ENCODE peak calls at places on chromosomes 3 and 15, in seven cellular contexts. One of them, this sample, is unnamed.

GRCh38 chr3:141366285-141367037 is 1.8 kb upstream of the ZBTB38 start:
- DNase-seq in HFFc6: peak
- DNase-seq in fibroblast of the aortic adventitia: peak
- DNase-seq in cardiac muscle cell: peak
- DNase-seq in transverse colon: peak
- DNase-seq in MCF 10A: peak
- DNase-seq in cardiac fibroblast: peak
- DNase-seq in this sample: no peak

GRCh38 chr3:39644176-39644575 is 165.2 kb upstream of the MYRIP start:
- DNase-seq in MCF 10A: peak
- DNase-seq in HFFc6: peak
- DNase-seq in cardiac fibroblast: peak
- DNase-seq in fibroblast of the aortic adventitia: peak
- DNase-seq in transverse colon: no peak
- DNase-seq in cardiac muscle cell: no peak
- DNase-seq in this sample: no peak

GRCh38 chr3:1183320-1184048 is 90.7 kb downstream of the CNTN6 start:
- DNase-seq in cardiac muscle cell: no peak
- DNase-seq in cardiac fibroblast: peak
- DNase-seq in MCF 10A: peak
- DNase-seq in HFFc6: no peak
- DNase-seq in transverse colon: no peak
- DNase-seq in fibroblast of the aortic adventitia: peak
- DNase-seq in this sample: no peak

GRCh38 chr3:32612551-32612950 is 41.9 kb upstream of the DYNC1LI1 start:
- DNase-seq in cardiac fibroblast: no peak
- DNase-seq in cardiac muscle cell: no peak
- DNase-seq in transverse colon: no peak
- DNase-seq in MCF 10A: no peak
- DNase-seq in fibroblast of the aortic adventitia: no peak
- DNase-seq in HFFc6: no peak
- DNase-seq in this sample: no peak

GRCh38 chr3:74442683-74443082 is 171.8 kb downstream of the CNTN3 start:
- DNase-seq in fibroblast of the aortic adventitia: no peak
- DNase-seq in MCF 10A: no peak
- DNase-seq in cardiac muscle cell: no peak
- DNase-seq in HFFc6: no peak
- DNase-seq in transverse colon: no peak
- DNase-seq in cardiac fibroblast: no peak
- DNase-seq in this sample: no peak

GRCh38 chr15:67035886-67036285 is 29.5 kb upstream of the SMAD3 start:
- DNase-seq in HFFc6: no peak
- DNase-seq in fibroblast of the aortic adventitia: peak
- DNase-seq in cardiac fibroblast: no peak
- DNase-seq in cardiac muscle cell: no peak
- DNase-seq in MCF 10A: no peak
- DNase-seq in transverse colon: no peak
- DNase-seq in this sample: no peak

GRCh38 chr3:112372396-112372795 is 39.4 kb downstream of the CD200 start:
- DNase-seq in HFFc6: no peak
- DNase-seq in cardiac muscle cell: no peak
- DNase-seq in fibroblast of the aortic adventitia: peak
- DNase-seq in MCF 10A: peak
- DNase-seq in cardiac fibroblast: no peak
- DNase-seq in transverse colon: no peak
- DNase-seq in this sample: no peak

GRCh38 chr3:177468331-177468730 is 271.0 kb upstream of the TBL1XR1 start:
- DNase-seq in MCF 10A: peak
- DNase-seq in transverse colon: no peak
- DNase-seq in cardiac muscle cell: no peak
- DNase-seq in fibroblast of the aortic adventitia: peak
- DNase-seq in cardiac fibroblast: peak
- DNase-seq in HFFc6: peak
- DNase-seq in this sample: no peak

GRCh38 chr3:8486945-8487344 is 14.7 kb upstream of the LMCD1 start:
- DNase-seq in cardiac muscle cell: no peak
- DNase-seq in HFFc6: no peak
- DNase-seq in fibroblast of the aortic adventitia: no peak
- DNase-seq in cardiac fibroblast: no peak
- DNase-seq in transverse colon: no peak
- DNase-seq in MCF 10A: no peak
- DNase-seq in this sample: no peak

GRCh38 chr15:69031013-69032001 is 16.8 kb downstream of the NOX5 start:
- DNase-seq in HFFc6: no peak
- DNase-seq in MCF 10A: no peak
- DNase-seq in fibroblast of the aortic adventitia: no peak
- DNase-seq in transverse colon: peak
- DNase-seq in cardiac muscle cell: peak
- DNase-seq in cardiac fibroblast: peak
- DNase-seq in this sample: no peak

GRCh38 chr3:181326637-181327223 is 337.2 kb upstream of the DNAJC19 start:
- DNase-seq in MCF 10A: peak
- DNase-seq in HFFc6: no peak
- DNase-seq in transverse colon: no peak
- DNase-seq in fibroblast of the aortic adventitia: peak
- DNase-seq in cardiac fibroblast: peak
- DNase-seq in cardiac muscle cell: peak
- DNase-seq in this sample: no peak

GRCh38 chr3:174581551-174581950 is 277.6 kb upstream of the NAALADL2 start:
- DNase-seq in MCF 10A: no peak
- DNase-seq in fibroblast of the aortic adventitia: no peak
- DNase-seq in HFFc6: no peak
- DNase-seq in cardiac fibroblast: peak
- DNase-seq in transverse colon: no peak
- DNase-seq in cardiac muscle cell: no peak
- DNase-seq in this sample: no peak

GRCh38 chr3:188090626-188091309 is 63.2 kb upstream of the LPP start:
- DNase-seq in fibroblast of the aortic adventitia: no peak
- DNase-seq in cardiac muscle cell: no peak
- DNase-seq in transverse colon: no peak
- DNase-seq in cardiac fibroblast: no peak
- DNase-seq in HFFc6: no peak
- DNase-seq in MCF 10A: no peak
- DNase-seq in this sample: no peak

GRCh38 chr3:25453521-25454410 is 25.7 kb downstream of the RARB start:
- DNase-seq in cardiac fibroblast: peak
- DNase-seq in transverse colon: no peak
- DNase-seq in MCF 10A: no peak
- DNase-seq in cardiac muscle cell: no peak
- DNase-seq in HFFc6: peak
- DNase-seq in fibroblast of the aortic adventitia: peak
- DNase-seq in this sample: no peak

GRCh38 chr3:178480795-178481194 is 55.4 kb upstream of the KCNMB2 start:
- DNase-seq in MCF 10A: no peak
- DNase-seq in HFFc6: no peak
- DNase-seq in cardiac muscle cell: no peak
- DNase-seq in fibroblast of the aortic adventitia: no peak
- DNase-seq in transverse colon: no peak
- DNase-seq in cardiac fibroblast: no peak
- DNase-seq in this sample: no peak

GRCh38 chr15:28919201-28919627 is 33.4 kb downstream of the APBA2 start:
- DNase-seq in fibroblast of the aortic adventitia: no peak
- DNase-seq in MCF 10A: no peak
- DNase-seq in cardiac muscle cell: no peak
- DNase-seq in transverse colon: no peak
- DNase-seq in cardiac fibroblast: no peak
- DNase-seq in HFFc6: no peak
- DNase-seq in this sample: no peak

GRCh38 chr15:53811530-53811929 is 52.1 kb upstream of the WDR72 start:
- DNase-seq in transverse colon: no peak
- DNase-seq in HFFc6: peak
- DNase-seq in fibroblast of the aortic adventitia: peak
- DNase-seq in cardiac fibroblast: peak
- DNase-seq in MCF 10A: peak
- DNase-seq in cardiac muscle cell: no peak
- DNase-seq in this sample: no peak

GRCh38 chr3:188348445-188349244 is 194.7 kb downstream of the LPP start:
- DNase-seq in cardiac muscle cell: peak
- DNase-seq in fibroblast of the aortic adventitia: peak
- DNase-seq in transverse colon: peak
- DNase-seq in HFFc6: peak
- DNase-seq in cardiac fibroblast: peak
- DNase-seq in MCF 10A: peak
- DNase-seq in this sample: no peak

GRCh38 chr15:43111354-43111753 is 5.5 kb upstream of the UBR1 start:
- DNase-seq in cardiac muscle cell: no peak
- DNase-seq in MCF 10A: no peak
- DNase-seq in HFFc6: no peak
- DNase-seq in fibroblast of the aortic adventitia: no peak
- DNase-seq in transverse colon: peak
- DNase-seq in cardiac fibroblast: no peak
- DNase-seq in this sample: no peak

GRCh38 chr3:46913644-46914043 is 36.1 kb downstream of the PTH1R start:
- DNase-seq in cardiac muscle cell: peak
- DNase-seq in fibroblast of the aortic adventitia: peak
- DNase-seq in HFFc6: no peak
- DNase-seq in cardiac fibroblast: peak
- DNase-seq in transverse colon: peak
- DNase-seq in MCF 10A: peak
- DNase-seq in this sample: no peak

GRCh38 chr15:52392008-52392687 is 96.5 kb upstream of the MYO5C start:
- DNase-seq in cardiac muscle cell: no peak
- DNase-seq in fibroblast of the aortic adventitia: peak
- DNase-seq in transverse colon: no peak
- DNase-seq in cardiac fibroblast: peak
- DNase-seq in HFFc6: peak
- DNase-seq in MCF 10A: peak
- DNase-seq in this sample: no peak

GRCh38 chr15:76073554-76073953 is 13.8 kb downstream of the TMEM266 start:
- DNase-seq in MCF 10A: peak
- DNase-seq in cardiac fibroblast: no peak
- DNase-seq in HFFc6: no peak
- DNase-seq in fibroblast of the aortic adventitia: no peak
- DNase-seq in cardiac muscle cell: no peak
- DNase-seq in transverse colon: no peak
- DNase-seq in this sample: no peak

GRCh38 chr3:144529562-144529961 is 557.9 kb downstream of the DIPK2A start:
- DNase-seq in MCF 10A: no peak
- DNase-seq in transverse colon: no peak
- DNase-seq in HFFc6: no peak
- DNase-seq in cardiac fibroblast: no peak
- DNase-seq in fibroblast of the aortic adventitia: no peak
- DNase-seq in cardiac muscle cell: peak
- DNase-seq in this sample: no peak

GRCh38 chr15:62610499-62610898 is 432.0 kb upstream of the TPM1 start:
- DNase-seq in cardiac muscle cell: no peak
- DNase-seq in fibroblast of the aortic adventitia: no peak
- DNase-seq in cardiac fibroblast: no peak
- DNase-seq in transverse colon: no peak
- DNase-seq in MCF 10A: no peak
- DNase-seq in HFFc6: no peak
- DNase-seq in this sample: no peak

GRCh38 chr3:123329636-123330340 is 119.1 kb downstream of the ADCY5 start:
- DNase-seq in fibroblast of the aortic adventitia: no peak
- DNase-seq in cardiac muscle cell: no peak
- DNase-seq in cardiac fibroblast: no peak
- DNase-seq in HFFc6: no peak
- DNase-seq in transverse colon: no peak
- DNase-seq in MCF 10A: no peak
- DNase-seq in this sample: no peak

GRCh38 chr3:19250959-19251610 is 102.8 kb downstream of the KCNH8 start:
- DNase-seq in MCF 10A: no peak
- DNase-seq in cardiac muscle cell: no peak
- DNase-seq in cardiac fibroblast: no peak
- DNase-seq in fibroblast of the aortic adventitia: no peak
- DNase-seq in HFFc6: no peak
- DNase-seq in transverse colon: no peak
- DNase-seq in this sample: no peak
- TF ChIP-seq CTCF in MCF 10A: no peak
- TF ChIP-seq CTCF in cardiac muscle cell: no peak
- TF ChIP-seq CTCF in cardiac fibroblast: no peak
- TF ChIP-seq CTCF in fibroblast of the aortic adventitia: no peak
- TF ChIP-seq CTCF in HFFc6: no peak
- TF ChIP-seq CTCF in transverse colon: no peak
- TF ChIP-seq CTCF in this sample: no peak

GRCh38 chr15:99121691-99122410 is 17.0 kb downstream of the SYNM start:
- DNase-seq in transverse colon: no peak
- DNase-seq in cardiac fibroblast: no peak
- DNase-seq in fibroblast of the aortic adventitia: no peak
- DNase-seq in MCF 10A: no peak
- DNase-seq in HFFc6: no peak
- DNase-seq in cardiac muscle cell: no peak
- DNase-seq in this sample: no peak
- TF ChIP-seq CTCF in transverse colon: no peak
- TF ChIP-seq CTCF in cardiac fibroblast: no peak
- TF ChIP-seq CTCF in fibroblast of the aortic adventitia: no peak
- TF ChIP-seq CTCF in MCF 10A: no peak
- TF ChIP-seq CTCF in HFFc6: no peak
- TF ChIP-seq CTCF in cardiac muscle cell: no peak
- TF ChIP-seq CTCF in this sample: no peak

GRCh38 chr15:34754171-34754580 is 622 bp downstream of the GJD2 start:
- DNase-seq in HFFc6: no peak
- DNase-seq in cardiac fibroblast: no peak
- DNase-seq in fibroblast of the aortic adventitia: no peak
- DNase-seq in transverse colon: no peak
- DNase-seq in MCF 10A: no peak
- DNase-seq in cardiac muscle cell: no peak
- DNase-seq in this sample: no peak

GRCh38 chr15:34753236-34753894 is 1.4 kb downstream of the GJD2 start:
- DNase-seq in transverse colon: no peak
- DNase-seq in cardiac muscle cell: peak
- DNase-seq in fibroblast of the aortic adventitia: peak
- DNase-seq in MCF 10A: peak
- DNase-seq in cardiac fibroblast: peak
- DNase-seq in HFFc6: peak
- DNase-seq in this sample: no peak

GRCh38 chr15:34755419-34755773 is 598 bp upstream of the GJD2 start:
- DNase-seq in HFFc6: no peak
- DNase-seq in transverse colon: no peak
- DNase-seq in cardiac fibroblast: no peak
- DNase-seq in MCF 10A: no peak
- DNase-seq in cardiac muscle cell: no peak
- DNase-seq in fibroblast of the aortic adventitia: no peak
- DNase-seq in this sample: no peak

GRCh38 chr15:34757262-34757661 is 2.5 kb upstream of the GJD2 start:
- DNase-seq in fibroblast of the aortic adventitia: no peak
- DNase-seq in MCF 10A: no peak
- DNase-seq in cardiac fibroblast: no peak
- DNase-seq in transverse colon: no peak
- DNase-seq in HFFc6: no peak
- DNase-seq in cardiac muscle cell: no peak
- DNase-seq in this sample: no peak

GRCh38 chr15:34754674-34755418 is at the start of gene GJD2:
- DNase-seq in HFFc6: no peak
- DNase-seq in fibroblast of the aortic adventitia: no peak
- DNase-seq in transverse colon: no peak
- DNase-seq in MCF 10A: no peak
- DNase-seq in cardiac fibroblast: no peak
- DNase-seq in cardiac muscle cell: peak
- DNase-seq in this sample: no peak
- TF ChIP-seq CTCF in HFFc6: no peak
- TF ChIP-seq CTCF in fibroblast of the aortic adventitia: no peak
- TF ChIP-seq CTCF in transverse colon: no peak
- TF ChIP-seq CTCF in MCF 10A: no peak
- TF ChIP-seq CTCF in cardiac fibroblast: no peak
- TF ChIP-seq CTCF in cardiac muscle cell: no peak
- TF ChIP-seq CTCF in this sample: no peak

DNA sequence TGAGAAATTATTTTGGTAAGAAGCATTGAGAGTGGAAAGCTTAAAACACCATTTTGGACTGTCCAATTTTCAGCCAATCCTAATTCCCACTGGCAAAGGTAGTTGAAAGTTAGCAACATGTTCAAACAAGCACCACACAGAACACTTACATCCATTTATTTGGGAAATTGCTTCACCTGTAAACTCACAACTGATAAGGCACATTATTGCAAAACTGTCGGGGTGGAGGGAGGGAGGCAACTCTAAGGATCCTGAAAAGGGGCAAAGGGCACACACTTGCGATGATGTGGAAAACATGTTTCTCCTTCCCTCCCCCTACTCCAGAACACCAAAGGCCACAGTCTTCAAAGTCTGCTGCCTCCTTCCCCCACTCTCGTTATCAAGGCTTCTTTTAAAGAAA is 9.4 kb downstream of the TMEM41A start:
- DNase-seq in transverse colon: peak
- DNase-seq in MCF 10A: no peak
- DNase-seq in cardiac fibroblast: no peak
- DNase-seq in cardiac muscle cell: no peak
- DNase-seq in fibroblast of the aortic adventitia: no peak
- DNase-seq in HFFc6: no peak
- DNase-seq in this sample: no peak
- TF ChIP-seq CTCF in transverse colon: no peak
- TF ChIP-seq CTCF in MCF 10A: no peak
- TF ChIP-seq CTCF in cardiac fibroblast: no peak
- TF ChIP-seq CTCF in cardiac muscle cell: no peak
- TF ChIP-seq CTCF in fibroblast of the aortic adventitia: no peak
- TF ChIP-seq CTCF in HFFc6: no peak
- TF ChIP-seq CTCF in this sample: no peak

This sample was measured in natural killer cell.